ENCODE peak calls at places on chromosome 16, in seven cellular contexts. N is GM06990, B is transverse colon, H is sigmoid colon, D is A549, W is AG04450, M is nephron progenitor cell. I is an unnamed sample.

GRCh38 chr16:66070140-66070887 is 296.2 kb upstream of the CDH5 start:
- DNase-seq in N (no peak), B (peak; percentile 52), H (peak; percentile 92), D (no peak), W (peak; percentile 82), M (no peak), I (no peak)

GRCh38 chr16:27355610-27356009 is 41.8 kb downstream of the IL4R start:
- DNase-seq in N (no peak), B (peak; percentile 50), H (peak; percentile 82), D (peak; percentile 64), W (no peak), M (peak; percentile 14), I (no peak)

GRCh38 chr16:57797526-57798266 is 4.6 kb downstream of the KIFC3 start:
- DNase-seq in N (no peak), B (no peak), H (no peak), D (peak; percentile 58), W (no peak), M (peak; percentile 64), I (no peak)

GRCh38 chr16:80063028-80063767 is 462.7 kb upstream of the MAF start:
- DNase-seq in N (no peak), B (peak; percentile 9), H (no peak), D (peak; percentile 19), W (no peak), M (no peak), I (no peak)

GRCh38 chr16:52573365-52574104 is 26.6 kb upstream of the TOX3 start:
- DNase-seq in N (no peak), B (peak; percentile 63), H (no peak), D (peak; percentile 84), W (no peak), M (no peak), I (no peak)

GRCh38 chr16:86576591-86577313 is 1.6 kb upstream of the FOXL1 start:
- DNase-seq in N (no peak), B (no peak), H (no peak), D (no peak), W (peak; percentile 80), M (peak; percentile 52), I (no peak)

GRCh38 chr16:51359141-51359960 is 208.3 kb upstream of the SALL1 start:
- DNase-seq in N (no peak), B (peak; percentile 7), H (peak; percentile 75), D (no peak), W (peak; percentile 3), M (peak; percentile 19), I (no peak)

GRCh38 chr16:2470603-2471015 is 488 bp upstream of the NTN3 start:
- DNase-seq in N (no peak), B (no peak), H (no peak), D (peak; percentile 41), W (no peak), M (no peak), I (no peak)

GRCh38 chr16:59702531-59702930 is 968.4 kb upstream of the GOT2 start:
- DNase-seq in N (no peak), B (no peak), H (no peak), D (no peak), W (no peak), M (no peak), I (no peak)

GRCh38 chr16:66247516-66248089 is 118.9 kb upstream of the CDH5 start:
- DNase-seq in N (no peak), B (peak; percentile 19), H (peak; percentile 77), D (no peak), W (no peak), M (no peak), I (peak; percentile 8)

GRCh38 chr16:79418588-79418987 is 181.9 kb downstream of the MAF start:
- DNase-seq in N (no peak), B (no peak), H (no peak), D (no peak), W (no peak), M (no peak), I (no peak)

GRCh38 chr16:24769806-24770205 is 40.4 kb downstream of the TNRC6A start:
- DNase-seq in N (no peak), B (no peak), H (no peak), D (no peak), W (peak; percentile 15), M (no peak), I (no peak)

GRCh38 chr16:50942143-50942542 is 200.3 kb downstream of the CYLD start:
- DNase-seq in N (no peak), B (no peak), H (no peak), D (no peak), W (no peak), M (no peak), I (no peak)

GRCh38 chr16:66081967-66082366 is 284.5 kb upstream of the CDH5 start:
- DNase-seq in N (no peak), B (no peak), H (no peak), D (peak; percentile 52), W (peak; percentile 60), M (no peak), I (no peak)

GRCh38 chr16:70790815-70791214 is 10.1 kb downstream of the VAC14 start:
- DNase-seq in N (no peak), B (no peak), H (no peak), D (no peak), W (no peak), M (peak; percentile 37), I (no peak)

GRCh38 chr16:70730944-70731343 is 45.1 kb upstream of the MTSS2 start:
- DNase-seq in N (no peak), B (no peak), H (no peak), D (no peak), W (no peak), M (no peak), I (no peak)

GRCh38 chr16:14302031-14302398 is 230.9 kb downstream of the MRTFB start:
- DNase-seq in N (peak; percentile 84), B (peak; percentile 59), H (peak; percentile 79), D (peak; percentile 81), W (no peak), M (peak; percentile 61), I (no peak)

GRCh38 chr16:73337371-73337770 is 289.4 kb upstream of the ZFHX3 start:
- DNase-seq in N (no peak), B (no peak), H (no peak), D (no peak), W (no peak), M (no peak), I (no peak)

GRCh38 chr16:25372716-25373115 is 115.1 kb upstream of the ZKSCAN2 start:
- DNase-seq in N (no peak), B (no peak), H (no peak), D (no peak), W (no peak), M (no peak), I (no peak)

GRCh38 chr16:81004646-81005353 is 1.9 kb downstream of the CMC2 start:
- DNase-seq in N (peak; percentile 45), B (no peak), H (no peak), D (peak; percentile 50), W (peak; percentile 32), M (peak; percentile 12), I (no peak)

GRCh38 chr16:8583712-8584111 is 6.6 kb downstream of the TMEM114 start:
- DNase-seq in N (no peak), B (no peak), H (no peak), D (no peak), W (no peak), M (no peak), I (no peak)

DNA sequence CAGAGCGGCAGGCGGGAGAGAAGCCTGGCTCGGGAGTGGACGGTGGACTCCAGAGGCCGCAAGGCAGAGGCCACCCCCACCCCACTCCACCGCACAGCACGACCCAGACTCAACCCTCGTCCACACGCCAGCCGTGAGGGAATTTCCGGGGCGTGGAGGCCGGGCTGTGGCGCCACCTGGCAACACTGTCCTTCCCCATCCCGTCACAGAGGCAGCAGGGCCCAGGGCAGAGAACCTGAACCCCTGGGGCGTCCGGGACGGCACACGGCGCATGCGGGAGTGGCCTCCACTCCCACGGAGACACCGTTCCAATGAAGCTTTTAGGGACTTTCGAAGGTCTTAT is 23.5 kb downstream of the GNPTG start:
- DNase-seq in N (no peak), B (no peak), H (no peak), D (no peak), W (no peak), M (no peak), I (no peak)
- TF ChIP-seq CTCF in N (no peak), B (no peak), H (no peak), D (no peak), W (no peak), M (no peak), I (no peak)

DNA sequence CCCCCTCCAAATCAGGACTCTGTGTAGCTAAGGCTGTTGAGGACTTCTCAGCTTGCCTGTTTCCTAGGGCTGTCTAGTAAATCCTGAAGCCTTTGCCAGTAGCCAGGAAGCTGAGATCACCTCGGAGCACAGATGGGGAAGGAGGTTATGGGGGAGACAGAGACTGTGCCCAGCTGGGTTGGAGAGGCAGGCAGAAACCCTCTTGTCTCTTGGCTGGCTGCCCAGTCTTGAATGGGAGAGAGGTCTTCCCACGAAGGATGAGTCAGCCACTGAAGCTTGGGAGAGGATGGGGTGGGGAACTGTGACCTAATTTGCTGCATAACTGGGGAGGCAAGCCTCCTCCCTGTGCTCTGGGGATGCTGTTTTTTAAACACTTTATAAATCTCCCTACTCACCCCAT is 69.8 kb downstream of the SHISA9 start:
- DNase-seq in N (no peak), B (no peak), H (no peak), D (peak; percentile 61), W (no peak), M (no peak), I (no peak)
- TF ChIP-seq CTCF in N (no peak), B (no peak), H (no peak), D (no peak), W (no peak), M (no peak), I (no peak)

GRCh38 chr16:19705843-19706242 is 12.2 kb downstream of the KNOP1 start:
- DNase-seq in N (no peak), B (no peak), H (peak; percentile 37), D (no peak), W (no peak), M (no peak), I (no peak)

GRCh38 chr16:19701091-19701490 is 16.9 kb downstream of the KNOP1 start:
- DNase-seq in N (no peak), B (no peak), H (no peak), D (no peak), W (no peak), M (no peak), I (no peak)

GRCh38 chr16:19705131-19705501 is 12.9 kb downstream of the KNOP1 start:
- DNase-seq in N (no peak), B (no peak), H (peak; percentile 55), D (no peak), W (no peak), M (no peak), I (no peak)

GRCh38 chr16:19704321-19705130 is 13.5 kb downstream of the KNOP1 start:
- DNase-seq in N (no peak), B (no peak), H (peak; percentile 69), D (peak; percentile 28), W (peak; percentile 52), M (no peak), I (no peak)

GRCh38 chr16:19703218-19703617 is 14.8 kb downstream of the KNOP1 start:
- DNase-seq in N (no peak), B (no peak), H (no peak), D (no peak), W (no peak), M (no peak), I (no peak)
- TF ChIP-seq CTCF in N (no peak), B (no peak), H (no peak), D (no peak), W (no peak), M (no peak), I (no peak)

DNA sequence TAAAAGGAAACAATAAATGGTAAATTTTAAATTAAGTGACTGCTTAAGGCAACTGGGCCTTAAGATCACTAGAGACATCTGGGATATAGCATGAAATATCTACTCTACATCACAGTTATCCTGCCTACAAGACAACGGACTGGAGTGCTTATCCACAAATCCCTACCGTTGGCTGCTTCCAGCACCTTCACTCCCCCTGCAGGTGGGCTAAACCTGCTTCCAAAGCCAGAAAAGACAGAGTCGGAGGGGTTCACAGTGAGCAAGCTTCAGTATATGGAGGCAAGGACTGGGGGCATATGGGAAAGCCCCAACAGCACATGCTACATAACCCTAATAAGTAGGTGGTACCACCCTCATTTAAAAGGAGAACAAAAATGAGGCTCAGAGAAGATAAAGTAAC is 45.3 kb downstream of the GRIN2A start:
- DNase-seq in N (no peak), B (no peak), H (no peak), D (no peak), W (no peak), M (no peak), I (no peak)
- TF ChIP-seq CTCF in N (no peak), B (no peak), H (no peak), D (no peak), W (no peak), M (no peak), I (no peak)